ENCODE peak calls at places on chromosomes 7 and 10, in six cellular contexts. O, A, T, Z, G and B are unnamed samples.
A peak's percentile ranks its signal among the peaks of the same experiment; 100 is the strongest.

GRCh38 chr10:4676566-4676965 is 149.4 kb upstream of the AKR1E2 start:
- DNase-seq in O (no peak), A (no peak), T (no peak), Z (no peak), G (no peak), B (no peak)

GRCh38 chr7:41955475-41956243 is 252.8 kb upstream of the INHBA start:
- DNase-seq in O (peak; percentile 96), A (peak; percentile 99), T (no peak), Z (peak; percentile 99), G (no peak), B (no peak)

GRCh38 chr10:113177163-113177935 is 227.3 kb downstream of the TCF7L2 start:
- DNase-seq in O (no peak), A (no peak), T (no peak), Z (no peak), G (no peak), B (no peak)

GRCh38 chr10:15744217-15744865 is 24.6 kb upstream of the ITGA8 start:
- DNase-seq in O (no peak), A (no peak), T (no peak), Z (peak; percentile 72), G (no peak), B (peak; percentile 76)

GRCh38 chr10:3173173-3173878 is 744 bp upstream of the PITRM1 start:
- DNase-seq in O (no peak), A (no peak), T (peak; percentile 95), Z (no peak), G (peak; percentile 94), B (peak; percentile 100)

GRCh38 chr7:50264908-50265307 is 39.6 kb upstream of the IKZF1 start:
- DNase-seq in O (no peak), A (no peak), T (no peak), Z (no peak), G (no peak), B (no peak)

GRCh38 chr7:28419717-28420116 is 7.4 kb downstream of the CREB5 start:
- DNase-seq in O (peak; percentile 81), A (peak; percentile 82), T (no peak), Z (peak; percentile 60), G (no peak), B (no peak)

GRCh38 chr10:31456463-31456862 is 137.4 kb downstream of the ZEB1 start:
- DNase-seq in O (no peak), A (no peak), T (no peak), Z (peak; percentile 7), G (no peak), B (no peak)

GRCh38 chr10:126502481-126502880 is 114.2 kb upstream of the ADAM12 start:
- DNase-seq in O (no peak), A (peak; percentile 58), T (no peak), Z (peak; percentile 18), G (no peak), B (no peak)

GRCh38 chr7:23356726-23357125 is 57.6 kb downstream of the MALSU1 start:
- DNase-seq in O (no peak), A (no peak), T (no peak), Z (peak; percentile 60), G (no peak), B (no peak)

GRCh38 chr10:128932071-128932820 is 534.8 kb upstream of the MGMT start:
- DNase-seq in O (no peak), A (no peak), T (no peak), Z (no peak), G (no peak), B (no peak)

GRCh38 chr10:5284311-5285057 is 80.3 kb upstream of the UCN3 start:
- DNase-seq in O (peak; percentile 25), A (peak; percentile 74), T (no peak), Z (peak; percentile 79), G (no peak), B (no peak)

GRCh38 chr10:102090772-102091171 is 25.6 kb downstream of the HPS6 start:
- DNase-seq in O (no peak), A (no peak), T (no peak), Z (peak; percentile 35), G (no peak), B (no peak)

GRCh38 chr7:155154586-155154985 is 84.5 kb downstream of the HTR5A start:
- DNase-seq in O (no peak), A (no peak), T (no peak), Z (no peak), G (no peak), B (no peak)

GRCh38 chr10:103451871-103452713 is at the start of gene CALHM2:
- DNase-seq in O (peak; percentile 7), A (no peak), T (peak; percentile 18), Z (peak; percentile 74), G (no peak), B (peak; percentile 68)

GRCh38 chr10:11755512-11756247 is 13.5 kb downstream of the ECHDC3 start:
- DNase-seq in O (no peak), A (no peak), T (no peak), Z (no peak), G (no peak), B (no peak)

GRCh38 chr10:50350366-50350765 is 99.0 kb upstream of the ASAH2 start:
- DNase-seq in O (no peak), A (no peak), T (no peak), Z (no peak), G (no peak), B (no peak)

GRCh38 chr10:59649606-59650346 is 59.9 kb downstream of the SLC16A9 start:
- DNase-seq in O (no peak), A (no peak), T (no peak), Z (no peak), G (no peak), B (no peak)

GRCh38 chr10:95374597-95375209 is 83.9 kb upstream of the PDLIM1 start:
- DNase-seq in O (peak; percentile 15), A (no peak), T (peak; percentile 46), Z (peak; percentile 74), G (peak; percentile 42), B (peak; percentile 77)

GRCh38 chr7:3028071-3028766 is 15.4 kb downstream of the CARD11 start:
- DNase-seq in O (no peak), A (peak; percentile 4), T (no peak), Z (peak; percentile 33), G (no peak), B (no peak)

GRCh38 chr10:79149662-79150443 is 81.1 kb downstream of the ZMIZ1 start:
- DNase-seq in O (no peak), A (no peak), T (no peak), Z (peak; percentile 91), G (peak; percentile 47), B (no peak)

GRCh38 chr7:93889261-93889660 is 1.3 kb downstream of the TFPI2 start:
- DNase-seq in O (no peak), A (peak; percentile 75), T (no peak), Z (peak; percentile 17), G (no peak), B (no peak)

GRCh38 chr10:127911867-127912257 is 5.0 kb downstream of the PTPRE start:
- DNase-seq in O (no peak), A (no peak), T (no peak), Z (no peak), G (no peak), B (no peak)